ENCODE peak calls at places on chromosomes 6 and 20, in eight cellular contexts. J is iPS-NIHi11; V is NCI-H1092; N is D341Med; K is activated CD4-positive, alpha-beta T cell treated with anti-CD3 and anti-CD28 coated beads, Interleukin-2, amount 50 U/mL, for 48 hours; S is right atrium auricular region; W is IMR-90; I is memory B cell. C is an unnamed sample.

GRCh38 chr6:138752017-138752416 is 21.6 kb upstream of the CCDC28A start:
- DNase-seq in J (peak; percentile 45), V (no peak), N (no peak), K (no peak), S (no peak), W (no peak), I (no peak), C (no peak)

GRCh38 chr6:118617350-118617957 is 33.9 kb downstream of the CEP85L start:
- DNase-seq in J (no peak), V (no peak), N (no peak), K (no peak), S (no peak), W (no peak), I (no peak), C (no peak)

GRCh38 chr20:45817652-45818194 is 5.3 kb downstream of the UBE2C start:
- DNase-seq in J (no peak), V (no peak), N (no peak), K (no peak), S (no peak), W (peak; percentile 81), I (no peak), C (no peak)

GRCh38 chr6:53347250-53347920 is 1.4 kb downstream of the ELOVL5 start:
- DNase-seq in J (peak; percentile 10), V (no peak), N (no peak), K (peak; percentile 39), S (no peak), W (peak; percentile 45), I (no peak), C (peak; percentile 61)

GRCh38 chr6:38604700-38605099 is 35.0 kb downstream of the BTBD9 start:
- DNase-seq in J (no peak), V (no peak), N (no peak), K (no peak), S (no peak), W (peak; percentile 16), I (no peak), C (no peak)

GRCh38 chr6:83092756-83093399 is 25.4 kb downstream of the DOP1A start:
- DNase-seq in J (no peak), V (no peak), N (no peak), K (no peak), S (no peak), W (peak; percentile 78), I (no peak), C (no peak)

GRCh38 chr6:135002229-135002844 is 52.3 kb downstream of the HBS1L start:
- DNase-seq in J (no peak), V (no peak), N (peak; percentile 30), K (no peak), S (no peak), W (peak; percentile 40), I (peak; percentile 7), C (no peak)

GRCh38 chr20:14721926-14722325 is 384.5 kb upstream of the FLRT3 start:
- DNase-seq in J (no peak), V (no peak), N (no peak), K (no peak), S (no peak), W (no peak), I (no peak), C (no peak)

GRCh38 chr6:43817192-43817591 is 47.2 kb downstream of the VEGFA start:
- DNase-seq in J (peak; percentile 76), V (no peak), N (peak; percentile 57), K (peak; percentile 33), S (no peak), W (peak; percentile 31), I (no peak), C (peak; percentile 44)

C was measured in activated naive CD4-positive, alpha-beta T cell treated with anti-CD3 and anti-CD28 coated beads, Interleukin-2, amount 10 ng/mL, durations not matched to agents 7 days and 5 days.